ENCODE peak calls at places on chromosome 6, in seven cellular contexts. One of them, this sample, is unnamed.
A peak's percentile ranks its signal among the peaks of the same experiment; 100 is the strongest.

GRCh38 chr6:90939906-90940305 is 353.0 kb upstream of the MAP3K7 start:
- DNase-seq in A549: no peak
- DNase-seq in CD8-positive, alpha-beta T cell: no peak
- DNase-seq in SK-N-SH: no peak
- DNase-seq in suprapubic skin: no peak
- DNase-seq in IMR-90: no peak
- DNase-seq in left ventricle myocardium inferior: no peak
- DNase-seq in this sample: no peak

GRCh38 chr6:151992091-151992490 is 184.6 kb downstream of the ESR1 start:
- DNase-seq in A549: no peak
- DNase-seq in CD8-positive, alpha-beta T cell: no peak
- DNase-seq in SK-N-SH: no peak
- DNase-seq in suprapubic skin: no peak
- DNase-seq in IMR-90: no peak
- DNase-seq in left ventricle myocardium inferior: no peak
- DNase-seq in this sample: no peak

GRCh38 chr6:24933868-24934401 is 1.8 kb downstream of the RIPOR2 start:
- DNase-seq in A549: peak; percentile 12
- DNase-seq in CD8-positive, alpha-beta T cell: peak; percentile 40
- DNase-seq in SK-N-SH: peak; percentile 12
- DNase-seq in suprapubic skin: no peak
- DNase-seq in IMR-90: no peak
- DNase-seq in left ventricle myocardium inferior: no peak
- DNase-seq in this sample: peak; percentile 33

GRCh38 chr6:12980741-12981140 is 264.2 kb downstream of the PHACTR1 start:
- DNase-seq in A549: no peak
- DNase-seq in CD8-positive, alpha-beta T cell: no peak
- DNase-seq in SK-N-SH: no peak
- DNase-seq in suprapubic skin: no peak
- DNase-seq in IMR-90: no peak
- DNase-seq in left ventricle myocardium inferior: no peak
- DNase-seq in this sample: no peak

GRCh38 chr6:21914121-21914973 is 320.8 kb downstream of the SOX4 start:
- DNase-seq in A549: no peak
- DNase-seq in CD8-positive, alpha-beta T cell: peak; percentile 27
- DNase-seq in SK-N-SH: peak; percentile 24
- DNase-seq in suprapubic skin: no peak
- DNase-seq in IMR-90: peak; percentile 37
- DNase-seq in left ventricle myocardium inferior: peak; percentile 69
- DNase-seq in this sample: no peak

GRCh38 chr6:111555041-111555440 is 50.6 kb downstream of the TRAF3IP2 start:
- DNase-seq in A549: no peak
- DNase-seq in CD8-positive, alpha-beta T cell: no peak
- DNase-seq in SK-N-SH: no peak
- DNase-seq in suprapubic skin: no peak
- DNase-seq in IMR-90: peak; percentile 43
- DNase-seq in left ventricle myocardium inferior: no peak
- DNase-seq in this sample: no peak

GRCh38 chr6:43517503-43518357 is 841 bp downstream of the POLR1C start:
- DNase-seq in A549: no peak
- DNase-seq in CD8-positive, alpha-beta T cell: no peak
- DNase-seq in SK-N-SH: no peak
- DNase-seq in suprapubic skin: no peak
- DNase-seq in IMR-90: peak; percentile 16
- DNase-seq in left ventricle myocardium inferior: no peak
- DNase-seq in this sample: no peak

GRCh38 chr6:44665143-44665542 is 277.6 kb downstream of the CDC5L start:
- DNase-seq in A549: no peak
- DNase-seq in CD8-positive, alpha-beta T cell: no peak
- DNase-seq in SK-N-SH: no peak
- DNase-seq in suprapubic skin: peak; percentile 38
- DNase-seq in IMR-90: no peak
- DNase-seq in left ventricle myocardium inferior: no peak
- DNase-seq in this sample: no peak

GRCh38 chr6:151063339-151063738 is 176.4 kb upstream of the AKAP12 start:
- DNase-seq in A549: no peak
- DNase-seq in CD8-positive, alpha-beta T cell: no peak
- DNase-seq in SK-N-SH: no peak
- DNase-seq in suprapubic skin: no peak
- DNase-seq in IMR-90: peak; percentile 72
- DNase-seq in left ventricle myocardium inferior: no peak
- DNase-seq in this sample: no peak

GRCh38 chr6:51531623-51532022 is 555.8 kb downstream of the PKHD1 start:
- DNase-seq in A549: no peak
- DNase-seq in CD8-positive, alpha-beta T cell: no peak
- DNase-seq in SK-N-SH: no peak
- DNase-seq in suprapubic skin: no peak
- DNase-seq in IMR-90: no peak
- DNase-seq in left ventricle myocardium inferior: no peak
- DNase-seq in this sample: no peak

GRCh38 chr6:13814938-13815575 is 700 bp upstream of the MCUR1 start:
- DNase-seq in A549: no peak
- DNase-seq in CD8-positive, alpha-beta T cell: no peak
- DNase-seq in SK-N-SH: no peak
- DNase-seq in suprapubic skin: no peak
- DNase-seq in IMR-90: no peak
- DNase-seq in left ventricle myocardium inferior: no peak
- DNase-seq in this sample: no peak

GRCh38 chr6:82182756-82183155 is 64.8 kb downstream of the IBTK start:
- DNase-seq in A549: no peak
- DNase-seq in CD8-positive, alpha-beta T cell: no peak
- DNase-seq in SK-N-SH: no peak
- DNase-seq in suprapubic skin: no peak
- DNase-seq in IMR-90: peak; percentile 70
- DNase-seq in left ventricle myocardium inferior: no peak
- DNase-seq in this sample: no peak

GRCh38 chr6:25250878-25251277 is 28.3 kb upstream of the CARMIL1 start:
- DNase-seq in A549: no peak
- DNase-seq in CD8-positive, alpha-beta T cell: no peak
- DNase-seq in SK-N-SH: no peak
- DNase-seq in suprapubic skin: no peak
- DNase-seq in IMR-90: peak; percentile 46
- DNase-seq in left ventricle myocardium inferior: no peak
- DNase-seq in this sample: no peak

GRCh38 chr6:106300944-106301343 is 24.6 kb downstream of the ATG5 start:
- DNase-seq in A549: peak; percentile 6
- DNase-seq in CD8-positive, alpha-beta T cell: no peak
- DNase-seq in SK-N-SH: peak; percentile 29
- DNase-seq in suprapubic skin: no peak
- DNase-seq in IMR-90: peak; percentile 65
- DNase-seq in left ventricle myocardium inferior: no peak
- DNase-seq in this sample: no peak

GRCh38 chr6:114319749-114320148 is 23.1 kb downstream of the HS3ST5 start:
- DNase-seq in A549: no peak
- DNase-seq in CD8-positive, alpha-beta T cell: no peak
- DNase-seq in SK-N-SH: no peak
- DNase-seq in suprapubic skin: no peak
- DNase-seq in IMR-90: no peak
- DNase-seq in left ventricle myocardium inferior: no peak
- DNase-seq in this sample: no peak

GRCh38 chr6:113529191-113529590 is 328.0 kb upstream of the MARCKS start:
- DNase-seq in A549: no peak
- DNase-seq in CD8-positive, alpha-beta T cell: no peak
- DNase-seq in SK-N-SH: peak; percentile 24
- DNase-seq in suprapubic skin: no peak
- DNase-seq in IMR-90: peak; percentile 60
- DNase-seq in left ventricle myocardium inferior: no peak
- DNase-seq in this sample: no peak

GRCh38 chr6:37920667-37921066 is 101.1 kb downstream of the ZFAND3 start:
- DNase-seq in A549: peak; percentile 4
- DNase-seq in CD8-positive, alpha-beta T cell: no peak
- DNase-seq in SK-N-SH: no peak
- DNase-seq in suprapubic skin: no peak
- DNase-seq in IMR-90: no peak
- DNase-seq in left ventricle myocardium inferior: no peak
- DNase-seq in this sample: no peak

GRCh38 chr6:33599413-33599911 is 19.4 kb upstream of the BAK1 start:
- DNase-seq in A549: peak; percentile 20
- DNase-seq in CD8-positive, alpha-beta T cell: no peak
- DNase-seq in SK-N-SH: no peak
- DNase-seq in suprapubic skin: no peak
- DNase-seq in IMR-90: peak; percentile 40
- DNase-seq in left ventricle myocardium inferior: no peak
- DNase-seq in this sample: no peak

GRCh38 chr6:100465701-100466409 is 1.1 kb upstream of the SIM1 start:
- DNase-seq in A549: no peak
- DNase-seq in CD8-positive, alpha-beta T cell: no peak
- DNase-seq in SK-N-SH: no peak
- DNase-seq in suprapubic skin: no peak
- DNase-seq in IMR-90: no peak
- DNase-seq in left ventricle myocardium inferior: no peak
- DNase-seq in this sample: no peak

GRCh38 chr6:119541132-119541905 is 191.8 kb upstream of the MAN1A1 start:
- DNase-seq in A549: no peak
- DNase-seq in CD8-positive, alpha-beta T cell: no peak
- DNase-seq in SK-N-SH: peak; percentile 4
- DNase-seq in suprapubic skin: no peak
- DNase-seq in IMR-90: peak; percentile 100
- DNase-seq in left ventricle myocardium inferior: no peak
- DNase-seq in this sample: no peak

GRCh38 chr6:119542037-119542436 is 192.5 kb upstream of the MAN1A1 start:
- DNase-seq in A549: no peak
- DNase-seq in CD8-positive, alpha-beta T cell: no peak
- DNase-seq in SK-N-SH: no peak
- DNase-seq in suprapubic skin: no peak
- DNase-seq in IMR-90: no peak
- DNase-seq in left ventricle myocardium inferior: no peak
- DNase-seq in this sample: no peak

GRCh38 chr6:119536666-119537065 is 187.1 kb upstream of the MAN1A1 start:
- DNase-seq in A549: no peak
- DNase-seq in CD8-positive, alpha-beta T cell: no peak
- DNase-seq in SK-N-SH: no peak
- DNase-seq in suprapubic skin: no peak
- DNase-seq in IMR-90: no peak
- DNase-seq in left ventricle myocardium inferior: no peak
- DNase-seq in this sample: no peak

GRCh38 chr6:119540417-119540816 is 190.9 kb upstream of the MAN1A1 start:
- DNase-seq in A549: no peak
- DNase-seq in CD8-positive, alpha-beta T cell: no peak
- DNase-seq in SK-N-SH: no peak
- DNase-seq in suprapubic skin: no peak
- DNase-seq in IMR-90: no peak
- DNase-seq in left ventricle myocardium inferior: no peak
- DNase-seq in this sample: no peak

DNA sequence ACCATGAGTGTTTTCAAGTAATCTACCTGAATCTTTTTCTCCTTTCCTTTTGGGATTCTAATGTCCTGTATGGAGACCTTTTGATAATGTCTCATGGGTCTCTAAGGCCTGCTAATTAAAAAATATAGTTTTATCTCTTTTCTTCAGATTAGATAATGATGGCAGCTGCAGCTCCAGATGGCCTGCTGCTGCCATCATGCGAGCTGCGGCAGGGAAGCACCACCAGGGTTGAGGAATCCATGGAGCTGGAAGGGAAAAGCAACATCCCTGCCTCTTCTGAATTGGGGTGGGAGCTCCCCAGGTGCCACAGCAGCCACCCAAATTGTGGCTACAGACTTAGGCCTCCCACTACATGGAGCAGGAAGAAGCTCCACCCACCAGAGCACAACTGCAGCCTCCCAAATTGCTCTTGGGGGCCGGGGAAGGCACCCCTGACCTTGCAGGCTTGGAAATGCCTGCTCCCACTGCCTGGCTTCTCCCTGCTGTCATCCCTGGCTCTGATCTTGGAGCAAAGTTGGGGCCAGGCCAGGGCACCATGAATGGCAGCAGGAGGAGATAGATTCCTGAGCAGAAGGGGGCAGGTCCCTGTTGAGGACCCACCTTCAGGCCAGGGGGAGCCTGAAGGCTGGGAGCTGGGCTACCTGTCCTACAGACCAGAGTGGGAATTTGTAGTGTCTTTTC is 189.6 kb upstream of the MAN1A1 start:
- DNase-seq in A549: no peak
- DNase-seq in CD8-positive, alpha-beta T cell: no peak
- DNase-seq in SK-N-SH: no peak
- DNase-seq in suprapubic skin: no peak
- DNase-seq in IMR-90: no peak
- DNase-seq in left ventricle myocardium inferior: no peak
- DNase-seq in this sample: no peak
- H3K9me3 ChIP-seq in A549: no peaks in the 10 kb centered on the region
- H3K9me3 ChIP-seq in CD8-positive, alpha-beta T cell: no peaks in the 10 kb centered on the region
- H3K9me3 ChIP-seq in SK-N-SH: no peaks in the 10 kb centered on the region
- H3K9me3 ChIP-seq in suprapubic skin: no peaks in the 10 kb centered on the region
- H3K9me3 ChIP-seq in IMR-90: no peaks in the 10 kb centered on the region
- H3K9me3 ChIP-seq in left ventricle myocardium inferior: no peaks in the 10 kb centered on the region
- H3K9me3 ChIP-seq in this sample: no peaks in the 10 kb centered on the region

GRCh38 chr6:170137176-170137891 is 153.5 kb downstream of the DLL1 start:
- DNase-seq in A549: no peak
- DNase-seq in CD8-positive, alpha-beta T cell: no peak
- DNase-seq in SK-N-SH: no peak
- DNase-seq in suprapubic skin: peak; percentile 82
- DNase-seq in IMR-90: no peak
- DNase-seq in left ventricle myocardium inferior: peak; percentile 58
- DNase-seq in this sample: no peak
- H3K9me3 ChIP-seq in A549: no peaks in the 10 kb centered on the region
- H3K9me3 ChIP-seq in CD8-positive, alpha-beta T cell: no peaks in the 10 kb centered on the region
- H3K9me3 ChIP-seq in SK-N-SH: no peaks in the 10 kb centered on the region
- H3K9me3 ChIP-seq in suprapubic skin: no peaks in the 10 kb centered on the region
- H3K9me3 ChIP-seq in IMR-90: peaks cover 48% of the 10 kb centered on the region
- H3K9me3 ChIP-seq in left ventricle myocardium inferior: no peaks in the 10 kb centered on the region
- H3K9me3 ChIP-seq in this sample: no peaks in the 10 kb centered on the region

GRCh38 chr6:159398633-159399032 is 229.4 kb downstream of the FNDC1 start:
- DNase-seq in A549: no peak
- DNase-seq in CD8-positive, alpha-beta T cell: no peak
- DNase-seq in SK-N-SH: no peak
- DNase-seq in suprapubic skin: no peak
- DNase-seq in IMR-90: no peak
- DNase-seq in left ventricle myocardium inferior: no peak
- DNase-seq in this sample: no peak
- H3K9me3 ChIP-seq in A549: no peaks in the 10 kb centered on the region
- H3K9me3 ChIP-seq in CD8-positive, alpha-beta T cell: no peaks in the 10 kb centered on the region
- H3K9me3 ChIP-seq in SK-N-SH: no peaks in the 10 kb centered on the region
- H3K9me3 ChIP-seq in suprapubic skin: no peaks in the 10 kb centered on the region
- H3K9me3 ChIP-seq in IMR-90: peaks cover 7% of the 10 kb centered on the region
- H3K9me3 ChIP-seq in left ventricle myocardium inferior: no peaks in the 10 kb centered on the region
- H3K9me3 ChIP-seq in this sample: no peaks in the 10 kb centered on the region

DNA sequence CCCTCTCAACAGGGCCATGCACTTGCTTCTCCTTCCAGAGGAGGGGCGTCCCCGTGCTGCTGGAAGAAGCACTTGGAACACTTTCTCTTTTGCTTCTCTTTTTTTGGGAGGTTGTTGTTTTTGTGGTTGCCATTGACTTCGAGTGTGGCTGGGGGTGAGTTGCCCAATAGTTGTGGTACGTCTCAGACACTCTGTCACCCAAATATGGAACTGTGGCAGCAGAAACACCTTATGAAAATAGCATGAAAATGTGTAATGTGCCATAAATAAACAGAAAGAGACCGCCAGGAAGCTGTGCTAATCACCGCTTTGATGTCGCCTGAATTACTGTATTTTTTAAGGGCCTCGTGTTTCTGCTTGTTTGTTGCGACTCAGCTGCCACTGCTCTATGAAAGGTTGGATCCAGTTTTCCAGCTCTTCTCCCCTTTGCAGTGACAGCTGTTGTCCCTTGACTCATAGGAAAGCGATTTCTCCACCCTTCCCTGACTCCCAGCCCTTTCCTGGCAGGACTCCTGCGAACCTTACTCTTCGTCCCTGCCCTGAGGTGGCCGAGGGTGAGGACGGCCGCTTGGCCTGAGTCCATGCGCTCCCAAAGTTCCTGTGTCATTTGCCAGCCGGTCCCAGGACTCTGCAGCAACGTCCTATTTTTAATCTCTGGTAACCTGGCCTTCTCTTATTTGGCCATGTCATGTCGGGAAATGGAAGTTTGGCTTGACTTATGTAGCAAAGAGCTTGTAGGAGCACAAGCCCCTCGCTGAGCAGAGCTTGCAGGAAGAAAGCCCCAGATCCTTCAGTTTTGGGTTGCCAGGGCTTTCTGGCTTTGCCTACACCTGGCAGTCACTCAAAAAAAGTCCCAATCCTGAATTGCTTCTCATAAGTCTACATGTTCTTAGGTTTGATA is 694.6 kb downstream of the QKI start:
- DNase-seq in A549: no peak
- DNase-seq in CD8-positive, alpha-beta T cell: no peak
- DNase-seq in SK-N-SH: no peak
- DNase-seq in suprapubic skin: no peak
- DNase-seq in IMR-90: no peak
- DNase-seq in left ventricle myocardium inferior: peak; percentile 91
- DNase-seq in this sample: no peak
- H3K9me3 ChIP-seq in A549: no peaks in the 10 kb centered on the region
- H3K9me3 ChIP-seq in CD8-positive, alpha-beta T cell: no peaks in the 10 kb centered on the region
- H3K9me3 ChIP-seq in SK-N-SH: no peaks in the 10 kb centered on the region
- H3K9me3 ChIP-seq in suprapubic skin: no peaks in the 10 kb centered on the region
- H3K9me3 ChIP-seq in IMR-90: peaks cover 32% of the 10 kb centered on the region
- H3K9me3 ChIP-seq in left ventricle myocardium inferior: no peaks in the 10 kb centered on the region
- H3K9me3 ChIP-seq in this sample: no peaks in the 10 kb centered on the region